ENCODE peak calls at places on chromosomes 12 and 14, in nine cellular contexts. Y is transverse colon, O is keratinocyte, Z is endodermal cell, E is breast epithelium, S is Peyer's patch, D is ovary, B is cardiac muscle cell, M is psoas muscle. X is an unnamed sample.

GRCh38 chr12:12133259-12133658 is 62.5 kb downstream of the BCL2L14 start:
- DNase-seq in Y (no peak), O (no peak), Z (no peak), E (no peak), S (no peak), D (no peak), B (no peak), M (no peak), X (no peak)

GRCh38 chr12:70290126-70290525 is 46.9 kb downstream of the CNOT2 start:
- DNase-seq in Y (no peak), O (no peak), Z (no peak), E (no peak), S (no peak), D (no peak), B (peak; percentile 10), M (no peak), X (no peak)

GRCh38 chr14:89681086-89682018 is 264.3 kb upstream of the FOXN3 start:
- DNase-seq in Y (peak; percentile 46), O (no peak), Z (no peak), E (no peak), S (no peak), D (no peak), B (no peak), M (no peak), X (no peak)

GRCh38 chr12:98544741-98545140 is 29.4 kb downstream of the TMPO start:
- DNase-seq in Y (no peak), O (no peak), Z (no peak), E (no peak), S (no peak), D (no peak), B (no peak), M (no peak), X (no peak)

GRCh38 chr12:6788972-6789905 is at the start of gene CD4:
- DNase-seq in Y (peak; percentile 67), O (no peak), Z (peak; percentile 74), E (no peak), S (no peak), D (no peak), B (no peak), M (peak; percentile 63), X (no peak)

GRCh38 chr12:98873823-98874222 is 228.7 kb downstream of the APAF1 start:
- DNase-seq in Y (no peak), O (no peak), Z (no peak), E (no peak), S (no peak), D (no peak), B (no peak), M (no peak), X (no peak)

GRCh38 chr12:124233041-124233836 is 61.7 kb upstream of the RFLNA start:
- DNase-seq in Y (no peak), O (peak; percentile 46), Z (no peak), E (no peak), S (no peak), D (no peak), B (peak; percentile 98), M (no peak), X (peak; percentile 56)

GRCh38 chr14:101233391-101233790 is 327.9 kb upstream of the DIO3 start:
- DNase-seq in Y (no peak), O (no peak), Z (peak; percentile 35), E (no peak), S (no peak), D (no peak), B (no peak), M (no peak), X (no peak)

GRCh38 chr12:55720071-55720564 is at the start of gene RDH5:
- DNase-seq in Y (peak; percentile 90), O (no peak), Z (no peak), E (no peak), S (peak; percentile 85), D (no peak), B (peak; percentile 83), M (peak; percentile 75), X (peak; percentile 87)

GRCh38 chr12:2183556-2184541 is 131.1 kb downstream of the CACNA1C start:
- DNase-seq in Y (no peak), O (no peak), Z (peak; percentile 80), E (no peak), S (no peak), D (no peak), B (peak; percentile 77), M (no peak), X (no peak)
- TF ChIP-seq CTCF in Y (peak; percentile 7), O (no peak), Z (peak; percentile 70), E (no peak), S (no peak), D (no peak), B (peak; percentile 48), M (no peak), X (no peak)

GRCh38 chr14:24851837-24852236 is 198.1 kb downstream of the STXBP6 start:
- DNase-seq in Y (no peak), O (no peak), Z (no peak), E (no peak), S (no peak), D (no peak), B (peak; percentile 56), M (no peak), X (no peak)
- H3K4me1 ChIP-seq in Y (no peaks in the 10 kb centered on the region), O (no peaks in the 10 kb centered on the region), Z (peaks cover 3% of the 10 kb centered on the region), E (no peaks in the 10 kb centered on the region), S (no peaks in the 10 kb centered on the region), D (no peaks in the 10 kb centered on the region), B (no peaks in the 10 kb centered on the region), M (no peaks in the 10 kb centered on the region), X (no peaks in the 10 kb centered on the region)

GRCh38 chr14:67151082-67151666 is 38.1 kb upstream of the GARIN2 start:
- DNase-seq in Y (no peak), O (no peak), Z (no peak), E (no peak), S (no peak), D (no peak), B (no peak), M (no peak), X (no peak)
- TF ChIP-seq CTCF in Y (no peak), O (peak; percentile 14), Z (peak; percentile 72), E (peak; percentile 28), S (no peak), D (no peak), B (peak; percentile 17), M (no peak), X (no peak)

DNA sequence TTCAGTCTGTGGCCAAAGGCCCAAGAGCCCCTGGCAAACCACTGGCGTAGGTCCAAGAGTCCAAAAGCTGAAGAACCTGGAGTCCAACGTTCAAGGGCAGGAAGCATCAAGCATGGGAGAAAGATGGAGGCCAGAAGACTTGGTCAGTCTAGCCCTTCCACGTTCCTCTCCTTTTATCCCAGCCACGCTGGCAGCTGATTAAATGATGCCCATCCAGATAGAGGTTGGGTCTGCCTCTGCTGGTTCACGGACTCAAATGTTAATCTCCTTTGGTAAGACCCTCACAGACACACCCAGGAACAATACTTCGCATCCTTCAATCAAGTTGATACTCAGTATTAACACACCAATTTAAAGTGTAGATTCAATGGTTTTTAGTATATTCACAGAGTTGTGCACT is 21.1 kb upstream of the OS9 start:
- DNase-seq in Y (no peak), O (no peak), Z (no peak), E (no peak), S (no peak), D (no peak), B (no peak), M (no peak), X (no peak)
- H3K4me1 ChIP-seq in Y (no peaks in the 10 kb centered on the region), O (no peaks in the 10 kb centered on the region), Z (no peaks in the 10 kb centered on the region), E (no peaks in the 10 kb centered on the region), S (no peaks in the 10 kb centered on the region), D (no peaks in the 10 kb centered on the region), B (no peaks in the 10 kb centered on the region), M (no peaks in the 10 kb centered on the region), X (no peaks in the 10 kb centered on the region)

GRCh38 chr14:54420478-54421116 is 20.6 kb downstream of the CNIH1 start:
- DNase-seq in Y (peak; percentile 35), O (no peak), Z (peak; percentile 81), E (no peak), S (no peak), D (no peak), B (peak; percentile 71), M (no peak), X (no peak)
- TF ChIP-seq CTCF in Y (peak; percentile 54), O (peak; percentile 63), Z (peak; percentile 76), E (peak; percentile 46), S (no peak), D (peak; percentile 12), B (peak; percentile 77), M (peak; percentile 46), X (peak; percentile 29)

DNA sequence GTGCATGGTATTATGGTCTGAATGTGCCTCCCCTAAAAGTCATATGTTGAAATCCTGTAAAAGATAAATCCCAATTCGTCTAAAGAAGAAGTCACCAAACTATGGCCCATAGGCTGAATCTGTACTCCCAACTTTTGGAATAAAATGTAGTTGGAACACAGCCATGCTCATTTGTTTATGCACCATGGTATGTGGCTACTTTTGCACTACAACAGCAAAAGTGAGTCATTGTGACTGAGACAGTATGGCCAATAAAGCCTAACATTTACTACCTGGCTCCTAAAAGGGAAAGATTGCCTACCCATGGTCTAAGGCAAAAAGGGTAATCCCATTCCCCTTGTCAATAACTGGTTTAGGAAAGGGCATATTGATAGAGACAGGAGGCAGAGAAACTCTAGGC is 101.8 kb downstream of the LRIG3 start:
- DNase-seq in Y (no peak), O (no peak), Z (no peak), E (no peak), S (no peak), D (no peak), B (no peak), M (no peak), X (no peak)
- H3K4me1 ChIP-seq in Y (no peaks in the 10 kb centered on the region), O (no peaks in the 10 kb centered on the region), Z (no peaks in the 10 kb centered on the region), E (no peaks in the 10 kb centered on the region), S (no peaks in the 10 kb centered on the region), D (no peaks in the 10 kb centered on the region), B (peaks cover 7% of the 10 kb centered on the region), M (no peaks in the 10 kb centered on the region), X (no peaks in the 10 kb centered on the region)